ENCODE peak calls at places on chromosomes 2 and 18, in four cellular contexts. J is fibroblast of lung, R is H1, L is skeletal muscle cell. C is an unnamed sample.

GRCh38 chr18:13463526-13463925 is 245.0 kb downstream of the LDLRAD4 start:
- DNase-seq in J (no peak), R (no peak), L (no peak), C (no peak)

GRCh38 chr2:26556309-26557243 is 78.7 kb upstream of the OTOF start:
- DNase-seq in J (no peak), R (no peak), L (no peak), C (no peak)

GRCh38 chr18:37253424-37254255 is 312.0 kb downstream of the CELF4 start:
- DNase-seq in J (no peak), R (no peak), L (no peak), C (no peak)

GRCh38 chr2:198273670-198274069 is 469.3 kb downstream of the PLCL1 start:
- DNase-seq in J (peak), R (no peak), L (peak), C (no peak)

GRCh38 chr2:43467889-43468288 is 127.9 kb downstream of the THADA start:
- DNase-seq in J (peak), R (no peak), L (no peak), C (no peak)

GRCh38 chr18:35172451-35173035 is 68.3 kb upstream of the ZNF397 start:
- DNase-seq in J (peak), R (no peak), L (no peak), C (no peak)

GRCh38 chr2:102117488-102117887 is 25.1 kb upstream of the IL1R1 start:
- DNase-seq in J (no peak), R (no peak), L (no peak), C (no peak)

GRCh38 chr2:240205348-240205747 is 64.9 kb upstream of the OTOS start:
- DNase-seq in J (peak), R (no peak), L (peak), C (peak)

GRCh38 chr2:14647714-14648113 is 15.2 kb downstream of the LRATD1 start:
- DNase-seq in J (no peak), R (no peak), L (peak), C (no peak)

GRCh38 chr2:152038451-152038958 is 60.3 kb downstream of the CACNB4 start:
- DNase-seq in J (no peak), R (no peak), L (no peak), C (no peak)

GRCh38 chr2:241213036-241213435 is 24.6 kb downstream of the ANO7 start:
- DNase-seq in J (no peak), R (no peak), L (no peak), C (no peak)

GRCh38 chr2:7703048-7703447 is 785.8 kb downstream of the RNF144A start:
- DNase-seq in J (no peak), R (no peak), L (no peak), C (no peak)

GRCh38 chr2:10048501-10049171 is 5.3 kb downstream of the KLF11 start:
- DNase-seq in J (peak), R (no peak), L (no peak), C (no peak)

GRCh38 chr18:9743200-9744016 is 35.3 kb downstream of the RAB31 start:
- DNase-seq in J (peak), R (peak), L (peak), C (peak)

GRCh38 chr2:40439473-40439872 is 12.4 kb downstream of the SLC8A1 start:
- DNase-seq in J (peak), R (no peak), L (peak), C (no peak)

GRCh38 chr2:113873867-113874266 is 16.0 kb upstream of the ACTR3 start:
- DNase-seq in J (no peak), R (no peak), L (no peak), C (no peak)

GRCh38 chr2:165467921-165468320 is 1.6 kb upstream of the CSRNP3 start:
- DNase-seq in J (no peak), R (no peak), L (no peak), C (no peak)

GRCh38 chr2:217551229-217551909 is 451.4 kb downstream of the TNS1 start:
- DNase-seq in J (peak), R (peak), L (no peak), C (peak)

GRCh38 chr18:48228301-48228715 is 180.9 kb downstream of the ZBTB7C start:
- DNase-seq in J (no peak), R (no peak), L (no peak), C (no peak)

GRCh38 chr2:129732630-129733026 is 246.8 kb upstream of the RAB6C start:
- DNase-seq in J (no peak), R (no peak), L (no peak), C (no peak)

GRCh38 chr2:240348522-240348921 is 86.9 kb upstream of the GPC1 start:
- DNase-seq in J (peak), R (no peak), L (no peak), C (no peak)

GRCh38 chr2:107986278-107987217 is at the start of gene SLC5A7:
- DNase-seq in J (no peak), R (peak), L (no peak), C (no peak)

GRCh38 chr18:53153281-53153680 is 813.3 kb downstream of the DCC start:
- DNase-seq in J (no peak), R (no peak), L (no peak), C (no peak)

GRCh38 chr2:85813211-85813977 is 59.6 kb downstream of the ATOH8 start:
- DNase-seq in J (no peak), R (no peak), L (no peak), C (no peak)

GRCh38 chr18:78607784-78608183 is 371.8 kb upstream of the SALL3 start:
- DNase-seq in J (no peak), R (no peak), L (no peak), C (no peak)

GRCh38 chr2:85924522-85924921 is 35.7 kb upstream of the ST3GAL5 start:
- DNase-seq in J (peak), R (no peak), L (peak), C (no peak)

GRCh38 chr18:46706968-46707367 is 49.9 kb downstream of the ST8SIA5 start:
- DNase-seq in J (peak), R (no peak), L (no peak), C (peak)

GRCh38 chr2:209145941-209146681 is 277.7 kb upstream of the MAP2 start:
- DNase-seq in J (no peak), R (no peak), L (no peak), C (no peak)

GRCh38 chr2:239189711-239190131 is 211.1 kb downstream of the HDAC4 start:
- DNase-seq in J (no peak), R (no peak), L (no peak), C (no peak)

GRCh38 chr2:46909771-46910419 is 5.7 kb downstream of the MCFD2 start:
- DNase-seq in J (peak), R (no peak), L (no peak), C (peak)

GRCh38 chr18:67794512-67794911 is 278.0 kb upstream of the DSEL start:
- DNase-seq in J (peak), R (no peak), L (no peak), C (no peak)

GRCh38 chr2:5501807-5502206 is 190.4 kb upstream of the SOX11 start:
- DNase-seq in J (no peak), R (no peak), L (no peak), C (no peak)

GRCh38 chr2:100581265-100581612 is 18.4 kb downstream of the PDCL3 start:
- DNase-seq in J (no peak), R (no peak), L (no peak), C (no peak)
- H3K4me3 ChIP-seq in J (no peak), R (no peak), L (no peak), C (no peak)

GRCh38 chr2:16102976-16103380 is 162.6 kb downstream of the MYCN start:
- DNase-seq in J (no peak), R (no peak), L (no peak), C (no peak)
- H3K4me3 ChIP-seq in J (no peak), R (no peak), L (no peak), C (no peak)

DNA sequence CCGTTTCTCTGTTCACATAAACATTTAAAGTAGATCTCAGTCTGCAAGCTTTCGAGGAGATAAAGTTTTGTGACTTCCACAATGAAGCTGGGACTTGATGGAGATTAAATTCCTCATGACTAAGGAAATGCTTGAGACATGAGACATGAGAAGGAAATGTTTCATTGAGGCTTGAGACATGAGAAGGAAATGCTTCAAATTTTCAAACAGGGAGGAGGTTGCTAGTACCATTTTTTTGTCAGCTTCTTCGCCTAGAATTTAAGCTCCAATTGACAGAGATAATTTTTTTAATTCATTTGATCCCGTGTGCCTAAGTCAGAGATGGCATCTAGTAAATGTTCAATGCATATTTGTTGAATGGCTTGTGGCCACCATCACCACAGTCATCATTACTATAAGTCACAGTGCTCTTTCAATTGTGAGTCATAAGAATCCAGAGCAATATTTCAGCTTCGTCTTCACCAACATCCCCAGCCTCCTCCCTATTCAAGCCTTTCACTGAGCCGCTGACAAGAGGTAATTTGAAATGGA is 543 bp upstream of the MARCHF4 start:
- DNase-seq in J (peak), R (no peak), L (peak), C (no peak)
- H3K4me3 ChIP-seq in J (peak), R (peak), L (peak), C (no peak)

GRCh38 chr2:24082787-24083566 is 1.7 kb downstream of the TP53I3 start:
- DNase-seq in J (no peak), R (no peak), L (no peak), C (no peak)
- H3K4me3 ChIP-seq in J (peak), R (peak), L (peak), C (peak)

GRCh38 chr18:74512321-74513053 is 16.3 kb downstream of the CNDP2 start:
- DNase-seq in J (no peak), R (no peak), L (no peak), C (no peak)
- H3K4me3 ChIP-seq in J (no peak), R (no peak), L (no peak), C (no peak)

GRCh38 chr18:60664736-60665135 is 292.2 kb upstream of the MC4R start:
- DNase-seq in J (no peak), R (no peak), L (no peak), C (no peak)
- H3K4me3 ChIP-seq in J (no peak), R (no peak), L (no peak), C (no peak)

DNA sequence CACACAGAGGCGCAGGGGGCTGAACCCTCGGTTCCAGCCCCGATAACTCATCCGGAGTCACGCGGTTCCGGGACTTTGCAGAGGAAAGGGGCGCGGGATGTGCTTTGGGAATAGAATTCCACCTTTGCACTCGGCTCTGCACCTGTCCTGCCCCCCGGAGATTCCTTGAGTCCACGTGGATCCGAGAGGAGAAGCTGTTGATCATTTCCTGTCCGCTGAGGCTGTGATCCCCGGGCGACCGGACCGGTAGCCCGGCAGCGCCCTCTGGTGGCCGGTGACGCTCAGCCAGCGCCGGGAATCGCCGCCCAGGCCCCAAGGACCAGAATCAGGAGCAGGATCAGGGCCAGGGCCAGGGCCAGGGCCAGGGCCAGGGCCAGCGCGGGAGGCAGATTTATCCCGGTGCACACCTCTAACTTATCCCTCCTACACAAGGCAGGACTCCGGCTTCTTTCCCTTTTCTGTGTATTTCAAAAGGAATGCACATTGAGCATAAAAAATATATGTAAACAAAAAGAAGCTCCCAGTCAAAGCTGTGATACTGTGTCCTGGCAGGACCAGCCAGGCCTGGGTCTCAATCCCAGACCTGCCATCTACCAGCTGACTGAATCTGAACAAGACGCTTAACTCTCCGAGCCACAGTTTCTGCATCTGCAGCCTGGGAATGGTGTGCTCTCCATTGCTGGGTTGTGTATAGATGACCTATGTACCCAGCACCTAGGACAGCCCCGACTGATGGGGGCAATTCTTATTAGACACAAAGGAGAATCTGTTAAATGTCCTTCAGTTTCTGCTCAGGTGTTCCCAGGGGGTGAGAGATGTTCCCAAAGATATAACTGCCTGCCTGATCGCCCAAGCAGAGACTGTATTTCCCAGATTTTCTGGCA is 8.5 kb upstream of the SPATA3 start:
- DNase-seq in J (peak), R (peak), L (no peak), C (no peak)
- H3K4me3 ChIP-seq in J (peak), R (no peak), L (peak), C (peak)

GRCh38 chr2:11368059-11368572 is 23.7 kb upstream of the ROCK2 start:
- DNase-seq in J (peak), R (no peak), L (no peak), C (no peak)
- H3K4me3 ChIP-seq in J (peak), R (no peak), L (no peak), C (no peak)

GRCh38 chr18:76474824-76475223 is 20.2 kb downstream of the ZNF516 start:
- DNase-seq in J (no peak), R (no peak), L (no peak), C (no peak)
- H3K4me3 ChIP-seq in J (no peak), R (no peak), L (no peak), C (no peak)

C was measured in epithelial cell of proximal tubule.